ENCODE peak calls at places on chromosomes 4 and X, in eight cellular contexts. H is Right ventricle myocardium superior; F is stimulated activated CD4-positive, alpha-beta T cell treated with anti-CD3 and anti-CD28 coated beads, Interleukin-2, amount 100 ng/mL, for 48 hours; A is pancreas; B is EL; Y is psoas muscle; M is mucosa of gallbladder; J is cortex of kidney. U is an unnamed sample.

GRCh38 chr4:180809439-180809838 is 1433.8 kb upstream of the TENM3 start:
- DNase-seq in J (no peak), M (no peak), Y (no peak), A (no peak), H (no peak), B (no peak), F (no peak), U (no peak)

GRCh38 chr4:20428410-20429160 is 176.9 kb downstream of the SLIT2 start:
- DNase-seq in A (no peak), H (no peak), M (no peak), F (no peak), Y (no peak), B (peak; percentile 22), J (no peak), U (no peak)

GRCh38 chr4:119138046-119138445 is 2.4 kb downstream of the MYOZ2 start:
- DNase-seq in J (no peak), B (peak; percentile 63), A (no peak), M (no peak), F (no peak), Y (no peak), H (no peak), U (no peak)

GRCh38 chr4:11505225-11505971 is 76.7 kb upstream of the HS3ST1 start:
- DNase-seq in J (no peak), F (peak; percentile 15), M (peak; percentile 76), Y (no peak), B (no peak), H (no peak), A (no peak), U (peak; percentile 60)

GRCh38 chrX:118644378-118644777 is 83.0 kb upstream of the IL13RA1 start:
- DNase-seq in H (no peak), F (no peak), A (no peak), J (no peak), M (no peak), B (peak; percentile 35), Y (no peak), U (no peak)

GRCh38 chr4:161799687-161800086 is 364.1 kb downstream of the FSTL5 start:
- DNase-seq in H (no peak), F (no peak), A (no peak), J (no peak), M (no peak), B (no peak), Y (no peak), U (no peak)

GRCh38 chrX:109600114-109600710 is 24.8 kb downstream of the KCNE5 start:
- DNase-seq in Y (no peak), A (no peak), F (no peak), B (peak; percentile 4), M (no peak), J (no peak), H (peak; percentile 53), U (no peak)

GRCh38 chr4:113784497-113785254 is 23.1 kb upstream of the CAMK2D start:
- DNase-seq in H (no peak), B (peak; percentile 94), F (no peak), J (no peak), M (no peak), A (no peak), Y (no peak), U (no peak)

GRCh38 chrX:75596178-75596577 is 73.3 kb upstream of the ZDHHC15 start:
- DNase-seq in Y (no peak), F (no peak), B (no peak), A (no peak), J (no peak), M (no peak), H (no peak), U (no peak)

GRCh38 chr4:10015140-10015753 is 6.0 kb downstream of the SLC2A9 start:
- DNase-seq in H (no peak), A (no peak), M (peak; percentile 55), B (peak; percentile 41), Y (no peak), J (no peak), F (peak; percentile 21), U (peak; percentile 67)

GRCh38 chr4:3851211-3851610 is 85.0 kb downstream of the ADRA2C start:
- DNase-seq in H (no peak), M (no peak), F (no peak), A (no peak), B (peak; percentile 80), Y (no peak), J (no peak), U (no peak)

GRCh38 chrX:14351889-14352288 is 177.4 kb upstream of the GLRA2 start:
- DNase-seq in Y (no peak), B (no peak), J (no peak), F (no peak), M (no peak), H (no peak), A (no peak), U (no peak)

GRCh38 chr4:24564488-24564887 is 19.9 kb downstream of the DHX15 start:
- DNase-seq in F (no peak), B (no peak), J (no peak), M (no peak), H (no peak), Y (no peak), A (no peak), U (no peak)

U was measured in colonic mucosa.